ENCODE peak calls at places on chromosomes 7 and 10, in eight cellular contexts. P, Z, C, H, D, G, N and R are unnamed samples.

GRCh38 chr10:123496336-123496735 is 169.8 kb upstream of the GPR26 start:
- DNase-seq in N (no peak), D (no peak), Z (no peak), C (no peak), P (no peak), H (no peak), G (peak; percentile 7), R (no peak)

GRCh38 chr10:128451879-128452278 is 325.7 kb upstream of the MKI67 start:
- DNase-seq in G (no peak), P (no peak), H (no peak), N (no peak), D (no peak), Z (no peak), C (no peak), R (no peak)

GRCh38 chr10:50622497-50623298 is 1.1 kb downstream of the SGMS1 start:
- DNase-seq in P (peak; percentile 48), N (peak; percentile 77), H (peak; percentile 64), D (peak; percentile 42), Z (peak; percentile 87), C (peak; percentile 49), G (peak; percentile 80), R (peak; percentile 59)

GRCh38 chr7:31811650-31812461 is 124.8 kb downstream of the PPP1R17 start:
- DNase-seq in P (no peak), N (no peak), D (no peak), Z (no peak), H (peak; percentile 64), C (no peak), G (peak; percentile 89), R (no peak)

GRCh38 chr10:30804478-30805055 is 175.0 kb upstream of the LYZL2 start:
- DNase-seq in N (peak; percentile 75), D (no peak), G (peak; percentile 75), P (no peak), C (no peak), H (no peak), Z (no peak), R (no peak)

GRCh38 chr7:1710936-1711335 is 40.9 kb downstream of the ELFN1 start:
- DNase-seq in Z (peak; percentile 26), H (no peak), N (peak; percentile 18), D (no peak), P (no peak), C (no peak), G (no peak), R (no peak)

GRCh38 chr7:2409745-2410414 is 6.5 kb downstream of the CHST12 start:
- DNase-seq in G (peak; percentile 24), H (no peak), Z (no peak), C (no peak), D (no peak), N (no peak), P (no peak), R (no peak)

GRCh38 chr7:127920787-127921438 is 110.3 kb downstream of the LRRC4 start:
- DNase-seq in P (no peak), N (no peak), H (no peak), C (no peak), D (no peak), G (peak; percentile 84), Z (no peak), R (no peak)

GRCh38 chr7:6271694-6272371 is 591 bp downstream of the CYTH3 start:
- DNase-seq in P (no peak), D (peak; percentile 16), G (peak; percentile 52), C (peak; percentile 26), H (no peak), Z (peak; percentile 80), N (no peak), R (peak; percentile 40)

DNA sequence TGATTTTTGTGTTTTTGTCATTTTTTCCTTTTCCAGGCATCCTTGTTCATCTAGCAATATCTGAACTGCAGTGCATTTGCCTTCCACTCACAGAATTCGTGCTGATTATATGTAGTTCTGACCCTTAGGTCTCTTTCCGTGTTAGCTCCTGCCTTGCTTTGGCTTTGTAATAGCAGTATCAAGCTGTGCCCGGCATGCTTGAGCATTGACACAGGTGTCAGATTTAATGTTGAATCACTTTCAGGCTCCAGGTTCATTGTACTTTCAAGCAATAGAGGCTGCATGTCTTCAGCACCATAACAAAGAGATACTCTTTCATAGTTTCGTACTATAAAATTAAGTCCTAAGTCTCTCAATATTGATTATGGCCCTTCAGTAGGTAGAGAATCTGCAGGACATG is 84.8 kb downstream of the PODXL start:
- DNase-seq in H (no peak), P (no peak), Z (no peak), N (no peak), G (no peak), D (no peak), C (no peak), R (no peak)
- H3K36me3 ChIP-seq in H (peaks cover 43% of the 10 kb centered on the region), P (no peaks in the 10 kb centered on the region), Z (peaks cover 10% of the 10 kb centered on the region), N (no peaks in the 10 kb centered on the region), G (peaks cover 60% of the 10 kb centered on the region), D (no peaks in the 10 kb centered on the region), C (peaks cover 14% of the 10 kb centered on the region), R (peaks cover 10% of the 10 kb centered on the region)

DNA sequence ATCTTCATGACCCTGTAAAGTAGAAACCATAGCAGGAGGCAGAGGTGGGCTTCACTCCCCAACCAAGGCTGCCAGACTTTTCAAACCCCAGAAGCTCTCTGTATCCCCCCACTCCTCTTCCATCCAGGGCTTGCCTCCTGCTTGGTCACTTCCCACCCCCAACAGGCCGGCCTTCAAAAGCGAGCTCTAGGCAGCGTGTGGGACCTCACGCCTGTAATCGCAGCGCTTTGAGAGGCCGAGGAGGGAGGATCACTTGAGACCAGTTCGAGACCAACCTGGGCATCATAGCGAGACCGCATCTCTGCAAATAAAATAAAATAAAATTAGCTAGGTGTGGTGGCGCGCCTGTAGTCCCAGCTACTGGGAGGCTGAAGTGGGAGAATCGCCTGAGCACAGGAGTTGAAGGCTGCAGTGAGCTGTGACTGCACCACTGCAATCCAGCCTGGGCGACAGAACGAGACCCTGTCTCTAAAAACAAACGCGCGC is 743 bp upstream of the POR start:
- DNase-seq in N (no peak), G (no peak), D (no peak), Z (no peak), H (no peak), P (no peak), C (no peak), R (peak; percentile 15)
- H3K4me1 ChIP-seq in N (peaks cover 39% of the 10 kb centered on the region), G (peaks cover 3% of the 10 kb centered on the region), D (no peaks in the 10 kb centered on the region), Z (peaks cover 5% of the 10 kb centered on the region), H (peaks cover 30% of the 10 kb centered on the region), P (peaks cover 8% of the 10 kb centered on the region), C (peaks cover 25% of the 10 kb centered on the region), R (no peaks in the 10 kb centered on the region)

DNA sequence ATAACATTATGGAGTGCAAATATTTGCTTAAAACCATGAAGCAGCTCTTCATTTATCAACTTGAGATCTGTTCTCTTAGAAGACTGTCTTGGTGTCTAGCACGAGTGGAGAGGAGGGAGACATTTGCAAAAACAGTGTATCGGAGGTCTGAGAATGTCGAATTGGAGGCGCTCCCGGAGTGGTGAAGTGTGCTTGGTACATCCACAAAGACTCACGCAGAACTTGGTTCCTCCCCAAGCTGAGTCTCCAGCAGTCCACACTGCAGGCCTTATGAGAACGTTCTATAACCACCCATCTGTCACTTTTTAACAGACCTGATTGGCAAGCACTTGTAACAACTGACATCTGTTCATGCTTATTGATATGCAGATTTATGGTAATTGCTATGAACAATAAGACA is 261.6 kb downstream of the CELF2 start:
- DNase-seq in D (no peak), C (no peak), N (no peak), G (no peak), P (no peak), H (no peak), Z (no peak), R (no peak)
- H3K36me3 ChIP-seq in D (no peaks in the 10 kb centered on the region), C (peaks cover 2% of the 10 kb centered on the region), N (peaks cover 6% of the 10 kb centered on the region), G (no peaks in the 10 kb centered on the region), P (no peaks in the 10 kb centered on the region), H (peaks cover 71% of the 10 kb centered on the region), Z (no peaks in the 10 kb centered on the region), R (no peaks in the 10 kb centered on the region)

DNA sequence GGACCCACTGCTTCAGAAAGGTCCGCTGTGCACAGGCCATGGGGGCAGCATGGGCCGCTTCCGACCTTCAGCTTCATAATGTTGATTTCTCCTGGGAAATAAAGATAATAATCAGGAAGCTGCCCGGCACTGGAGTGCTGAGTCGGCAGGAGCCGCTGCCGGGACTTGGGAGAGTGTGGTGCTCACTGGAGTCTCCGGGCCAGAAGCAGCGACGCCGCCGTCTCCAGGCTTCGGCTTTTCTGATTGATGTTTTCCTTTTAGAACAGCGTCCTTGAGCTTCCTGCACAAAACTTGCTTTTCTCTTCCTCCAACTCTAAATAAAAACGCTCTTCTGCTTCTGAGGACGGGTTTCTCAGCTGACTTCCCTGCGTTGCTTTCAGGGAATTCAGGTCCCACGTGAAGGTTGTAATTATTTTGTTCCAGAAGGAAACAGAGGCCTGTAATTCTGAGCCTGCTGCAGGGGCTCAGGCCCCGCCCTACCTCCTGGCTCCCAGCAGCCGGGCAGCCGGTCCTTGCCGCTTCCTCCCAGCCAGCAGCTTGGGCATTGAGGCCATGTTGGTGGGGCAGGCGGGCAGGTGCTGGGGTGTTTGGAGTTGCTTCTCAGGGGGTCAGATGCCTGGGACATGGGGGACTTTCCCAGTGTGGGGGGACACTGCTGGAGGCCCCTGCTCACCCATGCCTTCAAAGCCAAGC is 14.7 kb downstream of the PWWP2B start:
- DNase-seq in C (peak; percentile 69), D (no peak), P (no peak), H (no peak), Z (peak; percentile 91), G (peak; percentile 63), N (peak; percentile 65), R (peak; percentile 88)
- H3K4me1 ChIP-seq in C (peaks cover 81% of the 10 kb centered on the region), D (peaks cover 13% of the 10 kb centered on the region), P (peaks cover 11% of the 10 kb centered on the region), H (peaks cover 55% of the 10 kb centered on the region), Z (peaks cover 27% of the 10 kb centered on the region), G (peaks cover 3% of the 10 kb centered on the region), N (peaks cover 51% of the 10 kb centered on the region), R (peaks cover 76% of the 10 kb centered on the region)

GRCh38 chr10:92010026-92010713 is 86.6 kb downstream of the BTAF1 start:
- DNase-seq in N (no peak), D (no peak), Z (no peak), G (no peak), C (no peak), H (no peak), P (peak; percentile 26), R (no peak)

GRCh38 chr10:92009445-92009844 is 85.9 kb downstream of the BTAF1 start:
- DNase-seq in P (no peak), D (no peak), G (no peak), C (no peak), H (no peak), Z (no peak), N (no peak), R (no peak)

GRCh38 chr10:92011560-92012214 is 88.1 kb downstream of the BTAF1 start:
- DNase-seq in P (peak; percentile 60), G (peak; percentile 81), D (no peak), H (no peak), N (no peak), C (no peak), Z (no peak), R (no peak)

DNA sequence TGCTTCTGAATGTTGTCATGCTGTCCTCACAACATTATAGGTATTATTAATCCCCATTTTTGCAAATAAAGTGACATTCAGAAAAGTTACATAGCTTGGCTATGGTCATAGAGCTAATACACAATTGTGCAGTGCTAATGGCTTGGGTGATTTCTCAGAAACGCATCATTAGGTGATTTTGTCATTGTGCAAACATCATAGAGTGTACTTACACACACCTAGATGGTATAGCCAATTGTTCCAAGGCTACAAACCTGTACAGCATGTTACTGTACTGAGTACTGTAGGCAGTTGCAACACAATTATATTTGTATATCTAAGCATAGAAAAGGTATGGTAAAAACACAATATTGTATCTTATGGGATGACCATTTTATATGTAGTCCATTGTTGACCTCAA is 91.0 kb downstream of the BTAF1 start:
- DNase-seq in N (no peak), D (no peak), H (no peak), P (no peak), G (no peak), Z (no peak), C (no peak), R (no peak)
- H3K36me3 ChIP-seq in N (peaks cover 44% of the 10 kb centered on the region), D (no peaks in the 10 kb centered on the region), H (peaks cover 77% of the 10 kb centered on the region), P (no peaks in the 10 kb centered on the region), G (peaks cover 54% of the 10 kb centered on the region), Z (peaks cover 19% of the 10 kb centered on the region), C (peaks cover 19% of the 10 kb centered on the region), R (peaks cover 32% of the 10 kb centered on the region)